ENCODE peak calls at places on chromosome 5, in five cellular contexts. I, P, W, H and J are unnamed samples.

GRCh38 chr5:66494437-66494836 is 101.8 kb upstream of the MAST4 start:
- DNase-seq in I (no peak), W (peak; percentile 1), P (no peak), H (no peak), J (no peak)

GRCh38 chr5:117318528-117318927 is 743.9 kb upstream of the SEMA6A start:
- DNase-seq in I (no peak), H (no peak), W (no peak), P (no peak), J (no peak)

GRCh38 chr5:81078930-81079329 is 118.8 kb downstream of the RASGRF2 start:
- DNase-seq in W (no peak), P (no peak), H (no peak), I (no peak), J (no peak)

GRCh38 chr5:56270058-56270457 is 36.9 kb upstream of the ANKRD55 start:
- DNase-seq in W (peak; percentile 21), H (no peak), P (no peak), I (no peak), J (no peak)

GRCh38 chr5:139636975-139637408 is 11.2 kb upstream of the CXXC5 start:
- DNase-seq in P (no peak), W (peak; percentile 65), I (no peak), H (no peak), J (no peak)

GRCh38 chr5:178476531-178476930 is 113.7 kb downstream of the COL23A1 start:
- DNase-seq in W (no peak), P (no peak), I (no peak), H (no peak), J (no peak)

GRCh38 chr5:38138574-38138973 is 119.8 kb upstream of the EGFLAM start:
- DNase-seq in I (no peak), P (no peak), W (no peak), H (no peak), J (no peak)

GRCh38 chr5:68239485-68239884 is 23.9 kb downstream of the PIK3R1 start:
- DNase-seq in P (no peak), H (peak; percentile 48), W (peak; percentile 65), I (peak; percentile 84), J (no peak)

GRCh38 chr5:32020271-32020670 is 153.8 kb downstream of the GOLPH3 start:
- DNase-seq in I (no peak), H (no peak), W (no peak), P (no peak), J (no peak)

GRCh38 chr5:40547557-40547956 is 132.2 kb upstream of the PTGER4 start:
- DNase-seq in P (no peak), H (no peak), W (no peak), I (no peak), J (no peak)

GRCh38 chr5:5505848-5506247 is 83.4 kb downstream of the ICE1 start:
- DNase-seq in H (no peak), I (no peak), W (no peak), P (no peak), J (no peak)

GRCh38 chr5:181207214-181207959 is 2.4 kb upstream of the TRIM7 start:
- DNase-seq in P (no peak), W (peak; percentile 94), H (peak; percentile 85), I (peak; percentile 92), J (peak; percentile 90)

GRCh38 chr5:158819840-158820620 is 279.7 kb downstream of the EBF1 start:
- DNase-seq in P (no peak), H (no peak), I (peak; percentile 25), W (peak; percentile 48), J (no peak)

GRCh38 chr5:129664336-129664937 is 83.5 kb upstream of the MINAR2 start:
- DNase-seq in I (peak; percentile 66), P (no peak), W (peak; percentile 83), H (no peak), J (no peak)

GRCh38 chr5:172093965-172094364 is 87.5 kb upstream of the FBXW11 start:
- DNase-seq in I (peak; percentile 87), W (no peak), P (no peak), H (peak; percentile 69), J (no peak)

GRCh38 chr5:65803699-65804426 is 81.9 kb downstream of the NLN start:
- DNase-seq in P (no peak), W (no peak), H (no peak), I (peak; percentile 15), J (no peak)

GRCh38 chr5:143515829-143516228 is 112.3 kb upstream of the NR3C1 start:
- DNase-seq in I (peak; percentile 32), H (no peak), W (no peak), P (no peak), J (no peak)

GRCh38 chr5:159951387-159951786 is 35.1 kb downstream of the ADRA1B start:
- DNase-seq in W (no peak), I (no peak), P (no peak), H (no peak), J (no peak)

GRCh38 chr5:72178910-72179815 is 71.9 kb downstream of the MAP1B start:
- DNase-seq in I (peak; percentile 95), P (no peak), H (peak; percentile 49), W (peak; percentile 87), J (peak; percentile 88)

GRCh38 chr5:159171274-159171673 is 38.1 kb downstream of the RNF145 start:
- DNase-seq in P (no peak), I (no peak), W (no peak), H (no peak), J (no peak)

GRCh38 chr5:172418847-172419810 is 35.2 kb downstream of the SH3PXD2B start:
- DNase-seq in H (peak; percentile 55), I (no peak), P (no peak), W (peak; percentile 90), J (no peak)

GRCh38 chr5:35430381-35431162 is 187.1 kb upstream of the SPEF2 start:
- DNase-seq in W (no peak), P (no peak), H (no peak), I (no peak), J (no peak)

GRCh38 chr5:63860379-63860778 is 101.9 kb downstream of the HTR1A start:
- DNase-seq in W (peak; percentile 6), H (no peak), I (no peak), P (no peak), J (no peak)

GRCh38 chr5:141514330-141515111 is 25.6 kb downstream of the PCDHGC5 start:
- DNase-seq in H (no peak), P (no peak), I (peak; percentile 68), W (peak; percentile 95), J (no peak)

GRCh38 chr5:134543820-134544692 is 18.6 kb downstream of the JADE2 start:
- DNase-seq in W (no peak), P (no peak), I (no peak), H (peak; percentile 15), J (no peak)

GRCh38 chr5:1293997-1294838 is 650 bp downstream of the TERT start:
- DNase-seq in W (no peak), H (no peak), I (no peak), P (peak; percentile 67), J (peak; percentile 85)

GRCh38 chr5:62650197-62650596 is 71.6 kb downstream of the LRRC70 start:
- DNase-seq in I (no peak), H (no peak), P (no peak), W (no peak), J (no peak)

GRCh38 chr5:127351418-127351817 is 60.8 kb downstream of the MEGF10 start:
- DNase-seq in H (no peak), W (no peak), I (no peak), P (no peak), J (no peak)

GRCh38 chr5:127353339-127353738 is 62.7 kb downstream of the MEGF10 start:
- DNase-seq in W (no peak), P (no peak), H (no peak), I (no peak), J (no peak)

GRCh38 chr5:127352068-127352467 is 61.5 kb downstream of the MEGF10 start:
- DNase-seq in I (no peak), P (no peak), W (no peak), H (no peak), J (no peak)

GRCh38 chr5:127355342-127355741 is 64.7 kb downstream of the MEGF10 start:
- DNase-seq in P (no peak), H (no peak), W (no peak), I (no peak), J (no peak)

GRCh38 chr5:127353761-127354160 is 63.2 kb downstream of the MEGF10 start:
- DNase-seq in I (no peak), H (no peak), P (no peak), W (no peak), J (no peak)
- TF ChIP-seq CTCF in I (no peak), H (no peak), P (no peak), W (no peak), J (no peak)

GRCh38 chr5:74766348-74766886 is 500 bp downstream of the GFM2 start:
- DNase-seq in W (peak; percentile 61), I (peak; percentile 76), H (no peak), P (no peak), J (no peak)
- TF ChIP-seq CTCF in W (peak; percentile 51), I (peak; percentile 43), H (peak; percentile 58), P (peak; percentile 72), J (peak; percentile 51)

GRCh38 chr5:73558950-73559349 is 6.5 kb downstream of the ANKRA2 start:
- DNase-seq in I (no peak), W (peak; percentile 27), P (no peak), H (no peak), J (no peak)
- TF ChIP-seq CTCF in I (peak; percentile 27), W (no peak), P (no peak), H (no peak), J (no peak)

DNA sequence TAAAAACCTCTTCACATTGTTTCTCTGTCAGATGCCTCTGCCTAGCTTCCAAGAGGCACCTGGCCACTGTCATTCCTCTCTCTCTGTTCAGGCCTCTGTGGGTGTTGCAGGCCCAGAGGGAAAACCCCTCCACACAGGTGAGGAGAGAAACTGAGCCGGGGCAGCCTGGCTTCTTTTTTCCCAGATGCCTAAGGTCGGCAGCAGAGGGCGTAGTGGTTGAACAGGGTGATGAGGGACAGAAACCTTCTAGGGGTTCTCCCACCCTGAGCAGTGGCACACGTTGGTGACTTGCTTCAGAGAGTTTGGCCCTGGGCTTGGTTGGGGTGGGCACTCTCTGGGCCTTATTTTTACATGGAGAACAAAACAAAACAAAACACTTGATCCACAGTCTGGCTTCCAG is 12.2 kb downstream of the IL9 start:
- DNase-seq in W (peak; percentile 22), P (no peak), I (no peak), H (no peak), J (no peak)
- TF ChIP-seq CTCF in W (no peak), P (no peak), I (peak; percentile 20), H (no peak), J (no peak)

GRCh38 chr5:75325242-75325641 is 11.8 kb upstream of the HMGCR start:
- DNase-seq in H (no peak), P (no peak), W (no peak), I (no peak), J (no peak)
- TF ChIP-seq CTCF in H (no peak), P (peak; percentile 41), W (no peak), I (no peak), J (no peak)